ENCODE peak calls at places on chromosomes 2 and 18, in seven cellular contexts. Z is WTC11, C is HCT116, Y is GM12878, R is HepG2, X is K562, Q is H1. G is an unnamed sample.

GRCh38 chr2:176325732-176326131 is 56.5 kb downstream of the MTX2 start:
- DNase-seq in Z (peak; percentile 51), C (no peak), Y (no peak), R (no peak), X (no peak), Q (no peak), G (peak; percentile 6)

GRCh38 chr2:68974946-68975665 is 670 bp downstream of the GKN1 start:
- DNase-seq in Z (no peak), C (no peak), Y (no peak), R (no peak), X (no peak), Q (no peak), G (no peak)

GRCh38 chr2:25844089-25844488 is 34.2 kb downstream of the ASXL2 start:
- DNase-seq in Z (no peak), C (no peak), Y (no peak), R (no peak), X (no peak), Q (no peak), G (no peak)

GRCh38 chr18:55110436-55110835 is 151.2 kb upstream of the CCDC68 start:
- DNase-seq in Z (no peak), C (no peak), Y (no peak), R (no peak), X (no peak), Q (no peak), G (no peak)

GRCh38 chr2:229701716-229702115 is 12.6 kb downstream of the DNER start:
- DNase-seq in Z (no peak), C (no peak), Y (no peak), R (no peak), X (no peak), Q (no peak), G (no peak)

GRCh38 chr2:200022511-200022910 is 67.1 kb downstream of the MAIP1 start:
- DNase-seq in Z (no peak), C (no peak), Y (no peak), R (no peak), X (no peak), Q (no peak), G (no peak)

GRCh38 chr2:240631561-240632290 is 6.4 kb downstream of the GPR35 start:
- DNase-seq in Z (no peak), C (no peak), Y (no peak), R (no peak), X (no peak), Q (no peak), G (no peak)

GRCh38 chr18:11019295-11019694 is 130.1 kb downstream of the PIEZO2 start:
- DNase-seq in Z (no peak), C (no peak), Y (no peak), R (no peak), X (no peak), Q (no peak), G (no peak)

GRCh38 chr2:84874381-84875212 is 6.3 kb downstream of the TRABD2A start:
- DNase-seq in Z (no peak), C (no peak), Y (no peak), R (no peak), X (no peak), Q (no peak), G (no peak)

GRCh38 chr18:27599202-27599829 is 414.2 kb upstream of the CHST9 start:
- DNase-seq in Z (peak; percentile 68), C (peak; percentile 24), Y (no peak), R (peak; percentile 40), X (peak; percentile 65), Q (peak; percentile 68), G (peak; percentile 69)

GRCh38 chr2:107824848-107825563 is 1.7 kb upstream of the RGPD4 start:
- DNase-seq in Z (no peak), C (no peak), Y (no peak), R (no peak), X (no peak), Q (no peak), G (no peak)

GRCh38 chr2:101473911-101474751 is 781 bp downstream of the RFX8 start:
- DNase-seq in Z (peak; percentile 65), C (no peak), Y (no peak), R (no peak), X (no peak), Q (peak; percentile 79), G (no peak)

GRCh38 chr2:61493523-61493942 is 22.6 kb upstream of the USP34 start:
- DNase-seq in Z (no peak), C (no peak), Y (no peak), R (no peak), X (no peak), Q (no peak), G (no peak)

GRCh38 chr2:235956281-235956970 is 211.8 kb downstream of the GBX2 start:
- DNase-seq in Z (no peak), C (no peak), Y (no peak), R (no peak), X (no peak), Q (no peak), G (no peak)

GRCh38 chr2:230417436-230417835 is 1.4 kb downstream of the SP100 start:
- DNase-seq in Z (no peak), C (no peak), Y (no peak), R (no peak), X (no peak), Q (no peak), G (no peak)

GRCh38 chr2:189899101-189899500 is 114.9 kb downstream of the PMS1 start:
- DNase-seq in Z (no peak), C (no peak), Y (no peak), R (no peak), X (no peak), Q (no peak), G (no peak)

GRCh38 chr2:188326669-188327301 is 35.1 kb downstream of the GULP1 start:
- DNase-seq in Z (no peak), C (no peak), Y (no peak), R (no peak), X (peak; percentile 8), Q (no peak), G (no peak)

GRCh38 chr2:47008381-47009280 is 93.0 kb upstream of the MCFD2 start:
- DNase-seq in Z (peak; percentile 32), C (no peak), Y (no peak), R (peak; percentile 73), X (no peak), Q (no peak), G (no peak)

GRCh38 chr2:109242222-109242653 is 113.2 kb downstream of the SH3RF3 start:
- DNase-seq in Z (no peak), C (no peak), Y (no peak), R (no peak), X (no peak), Q (no peak), G (no peak)

GRCh38 chr2:213015387-213016165 is 135.8 kb downstream of the IKZF2 start:
- DNase-seq in Z (no peak), C (no peak), Y (peak; percentile 98), R (no peak), X (no peak), Q (no peak), G (no peak)

GRCh38 chr2:30072250-30072842 is 74.5 kb upstream of the YPEL5 start:
- DNase-seq in Z (peak; percentile 81), C (peak; percentile 57), Y (peak; percentile 16), R (peak; percentile 70), X (peak; percentile 63), Q (peak; percentile 83), G (peak; percentile 74)

GRCh38 chr2:3482363-3482821 is 36.9 kb downstream of the ADI1 start:
- DNase-seq in Z (no peak), C (no peak), Y (no peak), R (no peak), X (no peak), Q (no peak), G (no peak)

GRCh38 chr2:171706152-171706803 is 19.0 kb downstream of the DYNC1I2 start:
- DNase-seq in Z (no peak), C (no peak), Y (no peak), R (peak; percentile 34), X (peak; percentile 15), Q (no peak), G (no peak)

GRCh38 chr2:160199053-160199452 is 1.0 kb downstream of the ITGB6 start:
- DNase-seq in Z (no peak), C (no peak), Y (no peak), R (no peak), X (no peak), Q (no peak), G (no peak)

DNA sequence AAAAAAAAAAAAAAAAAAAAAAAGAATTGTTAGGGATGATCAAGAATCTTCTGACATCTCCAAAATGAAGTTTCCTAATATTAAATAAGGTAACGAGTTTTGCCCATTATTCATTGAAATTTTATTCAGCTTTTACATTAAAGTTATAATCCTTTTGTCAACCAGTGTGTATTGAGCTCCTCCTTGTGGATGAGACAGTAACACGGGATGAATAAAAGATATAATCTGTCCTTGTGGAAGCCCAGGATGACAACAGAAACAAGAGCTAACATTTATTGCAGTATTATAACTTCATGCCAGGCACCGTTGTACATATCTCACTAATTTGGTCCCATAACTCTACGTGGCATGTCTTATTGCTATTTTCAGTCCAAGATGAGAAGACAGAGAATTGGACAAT is 33.4 kb upstream of the SERPINB7 start:
- DNase-seq in Z (no peak), C (no peak), Y (no peak), R (no peak), X (no peak), Q (no peak), G (no peak)
- TF ChIP-seq SP1 in Z (no peak), C (no peak), Y (no peak), R (no peak), X (no peak), Q (no peak), G (no peak)

DNA sequence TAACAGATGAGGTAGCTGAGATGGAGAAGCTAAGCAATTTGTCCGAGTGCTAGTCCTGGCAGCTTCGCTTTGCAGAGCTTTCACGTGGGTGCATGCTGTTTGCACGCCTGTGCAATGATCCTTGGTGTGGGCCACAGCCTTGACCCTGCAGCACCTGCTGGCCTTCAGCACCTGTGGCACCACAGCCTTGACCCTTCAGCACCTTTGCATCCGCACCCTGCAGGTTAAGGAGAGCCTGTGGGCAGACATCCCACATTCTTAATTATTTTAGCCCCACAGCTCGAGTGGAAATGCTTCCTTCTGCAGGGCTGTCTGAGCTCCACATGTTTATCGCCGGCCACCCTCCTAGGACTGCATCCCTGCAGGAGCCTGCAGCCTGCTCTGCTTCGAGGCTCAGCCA is 19.3 kb downstream of the NCK2 start:
- DNase-seq in Z (no peak), C (no peak), Y (no peak), R (no peak), X (no peak), Q (no peak), G (no peak)
- TF ChIP-seq SP1 in Z (no peak), C (no peak), Y (no peak), R (no peak), X (no peak), Q (no peak), G (no peak)

DNA sequence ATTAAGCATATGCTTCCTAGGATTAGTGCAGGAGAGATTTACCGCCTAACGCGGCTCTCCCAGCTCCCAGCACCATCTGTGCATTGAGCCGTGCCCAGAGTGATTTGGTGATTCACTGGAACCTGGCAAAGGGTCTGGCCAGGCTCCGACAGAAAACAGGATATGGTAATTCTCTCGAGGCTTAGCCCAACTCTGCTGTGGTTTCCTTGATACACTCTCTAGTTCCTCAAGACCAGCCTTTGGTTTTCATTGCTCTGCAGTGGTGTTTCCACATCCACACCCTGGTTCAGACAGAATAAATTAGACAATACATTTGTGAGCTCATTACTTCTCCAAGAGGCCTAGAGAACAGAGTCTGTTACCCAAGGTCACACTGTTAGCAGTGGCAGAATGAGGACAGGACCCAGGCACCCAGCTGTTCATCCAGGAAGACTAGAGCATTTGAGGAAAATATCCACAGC is 23.0 kb upstream of the SMAD2 start:
- DNase-seq in Z (no peak), C (no peak), Y (no peak), R (no peak), X (no peak), Q (no peak), G (no peak)
- TF ChIP-seq SP1 in Z (no peak), C (no peak), Y (no peak), R (no peak), X (no peak), Q (no peak), G (no peak)

GRCh38 chr2:75500633-75501032 is 60.1 kb downstream of the EVA1A start:
- DNase-seq in Z (no peak), C (no peak), Y (no peak), R (no peak), X (no peak), Q (no peak), G (no peak)
- TF ChIP-seq SP1 in Z (no peak), C (no peak), Y (no peak), R (no peak), X (no peak), Q (no peak), G (no peak)